ENCODE peak calls at places on chromosomes 6 and 20, in ten cellular contexts. G is pancreas, K is uterus, X is colonic mucosa, I is mucosa of descending colon, E is breast epithelium, T is heart right ventricle, Z is neural progenitor cell, P is mammary epithelial cell, C is tibial nerve. W is an unnamed sample.

GRCh38 chr6:164005312-164005711 is 590.8 kb downstream of the QKI start:
- DNase-seq in G (no peak), K (no peak), X (no peak), I (no peak), E (no peak), T (no peak), Z (no peak), P (no peak), C (no peak), W (no peak)

GRCh38 chr6:129329677-129330076 is 380.3 kb downstream of the ARHGAP18 start:
- DNase-seq in G (no peak), K (no peak), X (no peak), I (no peak), E (no peak), T (no peak), Z (no peak), P (no peak), C (no peak), W (no peak)

GRCh38 chr20:52838510-52839241 is 133.5 kb upstream of the TSHZ2 start:
- DNase-seq in G (no peak), K (no peak), X (no peak), I (no peak), E (no peak), T (no peak), Z (no peak), P (no peak), C (no peak), W (no peak)

GRCh38 chr6:35919827-35920751 is 809 bp downstream of the SRPK1 start:
- DNase-seq in G (peak; percentile 63), K (no peak), X (peak; percentile 77), I (peak; percentile 71), E (no peak), T (peak; percentile 16), Z (peak; percentile 62), P (peak; percentile 85), C (no peak), W (peak; percentile 38)

GRCh38 chr20:8670900-8671229 is 398.0 kb upstream of the PLCB4 start:
- DNase-seq in G (no peak), K (no peak), X (no peak), I (no peak), E (no peak), T (no peak), Z (no peak), P (no peak), C (no peak), W (no peak)

GRCh38 chr6:27814665-27815424 is 97.4 kb downstream of the OR2B2 start:
- DNase-seq in G (no peak), K (no peak), X (peak; percentile 85), I (peak; percentile 88), E (peak; percentile 85), T (no peak), Z (peak; percentile 88), P (peak; percentile 92), C (no peak), W (peak; percentile 48)

GRCh38 chr6:6315660-6316059 is 4.8 kb downstream of the F13A1 start:
- DNase-seq in G (no peak), K (peak; percentile 30), X (peak; percentile 32), I (peak; percentile 75), E (peak; percentile 19), T (no peak), Z (peak; percentile 68), P (peak; percentile 20), C (peak; percentile 34), W (no peak)

GRCh38 chr20:45444050-45444449 is 25.5 kb upstream of the WFDC2 start:
- DNase-seq in G (no peak), K (no peak), X (no peak), I (no peak), E (no peak), T (no peak), Z (no peak), P (no peak), C (no peak), W (peak; percentile 23)

GRCh38 chr6:29676981-29677601 is 3.9 kb downstream of the ZFP57 start:
- DNase-seq in G (no peak), K (no peak), X (no peak), I (no peak), E (peak; percentile 40), T (no peak), Z (no peak), P (peak; percentile 77), C (no peak), W (no peak)

GRCh38 chr20:25220810-25221591 is 25.5 kb downstream of the ENTPD6 start:
- DNase-seq in G (no peak), K (no peak), X (peak; percentile 77), I (peak; percentile 83), E (no peak), T (peak; percentile 77), Z (no peak), P (no peak), C (no peak), W (no peak)

GRCh38 chr6:36671687-36672375 is 6.7 kb upstream of the CDKN1A start:
- DNase-seq in G (no peak), K (no peak), X (no peak), I (no peak), E (no peak), T (no peak), Z (no peak), P (no peak), C (no peak), W (no peak)

GRCh38 chr6:38270367-38270766 is 369.4 kb downstream of the BTBD9 start:
- DNase-seq in G (no peak), K (no peak), X (no peak), I (no peak), E (no peak), T (no peak), Z (no peak), P (no peak), C (no peak), W (no peak)

GRCh38 chr6:134657751-134658522 is 292.0 kb downstream of the ALDH8A1 start:
- DNase-seq in G (no peak), K (no peak), X (no peak), I (no peak), E (no peak), T (no peak), Z (no peak), P (peak; percentile 52), C (no peak), W (no peak)

DNA sequence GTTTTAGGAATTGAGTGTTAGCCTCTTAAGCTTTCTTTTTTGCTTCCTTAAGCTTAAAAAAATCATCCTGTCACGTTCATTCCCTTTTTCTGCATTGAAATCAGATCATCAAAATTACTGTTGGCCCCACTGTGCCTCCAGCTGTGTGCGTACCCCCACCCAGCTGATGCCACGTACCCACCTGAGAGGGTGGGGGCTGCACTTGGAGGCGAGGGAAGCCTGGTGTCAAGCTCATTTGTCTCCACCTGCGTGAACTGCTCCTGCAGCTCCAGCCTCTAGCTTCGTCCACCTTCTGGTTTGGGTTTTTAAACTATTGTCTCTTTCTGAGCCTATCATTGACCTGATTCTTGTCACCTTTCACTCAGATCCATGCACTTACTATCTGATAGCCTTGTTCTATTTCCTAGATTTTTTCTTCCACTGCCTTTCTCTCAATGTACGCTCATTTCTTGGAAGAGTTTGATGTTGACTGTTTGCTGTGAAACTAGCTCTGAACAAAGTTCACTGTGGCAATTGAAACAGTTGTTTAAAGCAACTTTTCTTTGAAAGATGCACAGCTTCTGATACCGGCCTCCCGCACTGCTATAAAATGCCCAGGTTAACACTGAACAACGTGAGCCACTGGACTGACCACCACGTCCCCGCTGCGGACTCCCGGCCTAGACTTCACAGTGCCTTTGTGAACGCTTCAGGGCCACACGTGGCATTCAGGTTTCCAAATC is 30.0 kb upstream of the IRF4 start:
- DNase-seq in G (peak; percentile 53), K (no peak), X (no peak), I (no peak), E (no peak), T (no peak), Z (no peak), P (no peak), C (no peak), W (no peak)
- H3K9me3 ChIP-seq in G (no peaks in the 10 kb centered on the region), K (no peaks in the 10 kb centered on the region), X (peaks cover 6% of the 10 kb centered on the region), I (peaks cover 47% of the 10 kb centered on the region), E (peaks cover 8% of the 10 kb centered on the region), T (no peaks in the 10 kb centered on the region), Z (peaks cover 23% of the 10 kb centered on the region), P (peaks cover 36% of the 10 kb centered on the region), C (no peaks in the 10 kb centered on the region), W (no peaks in the 10 kb centered on the region)

GRCh38 chr6:20182069-20182468 is 30.2 kb downstream of the MBOAT1 start:
- DNase-seq in G (no peak), K (no peak), X (no peak), I (no peak), E (no peak), T (no peak), Z (no peak), P (no peak), C (no peak), W (no peak)

GRCh38 chr6:20182926-20183521 is 29.2 kb downstream of the MBOAT1 start:
- DNase-seq in G (peak; percentile 85), K (no peak), X (peak; percentile 93), I (peak; percentile 95), E (peak; percentile 79), T (peak; percentile 59), Z (no peak), P (peak; percentile 83), C (no peak), W (no peak)

GRCh38 chr6:20191951-20192350 is 20.3 kb downstream of the MBOAT1 start:
- DNase-seq in G (no peak), K (no peak), X (no peak), I (no peak), E (no peak), T (no peak), Z (no peak), P (no peak), C (no peak), W (no peak)

GRCh38 chr6:20188630-20189075 is 23.6 kb downstream of the MBOAT1 start:
- DNase-seq in G (no peak), K (no peak), X (no peak), I (no peak), E (no peak), T (no peak), Z (peak; percentile 26), P (no peak), C (no peak), W (no peak)

GRCh38 chr6:20186981-20187380 is 25.3 kb downstream of the MBOAT1 start:
- DNase-seq in G (no peak), K (no peak), X (no peak), I (no peak), E (no peak), T (no peak), Z (no peak), P (no peak), C (no peak), W (no peak)
- H3K9me3 ChIP-seq in G (no peaks in the 10 kb centered on the region), K (no peaks in the 10 kb centered on the region), X (no peaks in the 10 kb centered on the region), I (no peaks in the 10 kb centered on the region), E (no peaks in the 10 kb centered on the region), T (no peaks in the 10 kb centered on the region), Z (no peaks in the 10 kb centered on the region), P (no peaks in the 10 kb centered on the region), C (no peaks in the 10 kb centered on the region), W (no peaks in the 10 kb centered on the region)

DNA sequence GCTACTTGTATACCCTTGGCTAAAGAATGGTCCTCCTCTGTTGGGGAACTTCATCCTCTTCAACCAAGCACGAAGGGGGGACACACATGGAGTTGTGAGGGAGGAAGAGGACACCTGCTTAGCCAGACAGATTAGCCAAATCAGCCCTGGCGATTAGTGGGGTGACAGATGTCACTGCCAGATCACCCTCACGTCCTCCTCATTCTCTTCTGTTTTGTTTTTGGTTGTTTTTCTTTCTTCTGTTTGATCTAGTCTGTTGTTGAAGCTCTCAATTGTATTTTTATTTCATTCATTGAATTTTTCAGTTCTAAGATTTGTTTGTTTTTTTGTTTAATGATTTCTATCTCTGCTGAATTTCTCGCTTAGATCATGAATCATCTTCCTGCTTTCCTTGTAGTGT is 27.5 kb upstream of the NKX2-4 start:
- DNase-seq in G (no peak), K (no peak), X (no peak), I (no peak), E (no peak), T (no peak), Z (no peak), P (no peak), C (no peak), W (no peak)
- H3K9me3 ChIP-seq in G (no peaks in the 10 kb centered on the region), K (no peaks in the 10 kb centered on the region), X (no peaks in the 10 kb centered on the region), I (peaks cover 5% of the 10 kb centered on the region), E (peaks cover 23% of the 10 kb centered on the region), T (peaks cover 42% of the 10 kb centered on the region), Z (no peaks in the 10 kb centered on the region), P (peaks cover 4% of the 10 kb centered on the region), C (peaks cover 4% of the 10 kb centered on the region), W (peaks cover 9% of the 10 kb centered on the region)

GRCh38 chr6:170135041-170135440 is 155.8 kb downstream of the DLL1 start:
- DNase-seq in G (peak; percentile 20), K (peak; percentile 8), X (no peak), I (no peak), E (no peak), T (no peak), Z (no peak), P (no peak), C (no peak), W (no peak)
- H3K9me3 ChIP-seq in G (no peaks in the 10 kb centered on the region), K (no peaks in the 10 kb centered on the region), X (no peaks in the 10 kb centered on the region), I (no peaks in the 10 kb centered on the region), E (no peaks in the 10 kb centered on the region), T (no peaks in the 10 kb centered on the region), Z (no peaks in the 10 kb centered on the region), P (peaks cover 6% of the 10 kb centered on the region), C (no peaks in the 10 kb centered on the region), W (no peaks in the 10 kb centered on the region)

W was measured in T-helper 17 cell.